ENCODE peak calls at places on chromosomes 1 and 21, in five cellular contexts. Y is GM12878, L is SK-N-SH, X is HCT116, K is GM12891. U is an unnamed sample.

GRCh38 chr1:169193191-169193850 is 86.8 kb downstream of the ATP1B1 start:
- DNase-seq in L (peak; percentile 47), Y (no peak), K (no peak), X (no peak), U (no peak)

GRCh38 chr1:217524787-217525520 is 105.9 kb downstream of the GPATCH2 start:
- DNase-seq in X (no peak), K (no peak), Y (no peak), L (no peak), U (no peak)

GRCh38 chr1:180521474-180522203 is 19.3 kb upstream of the ACBD6 start:
- DNase-seq in X (peak; percentile 77), L (no peak), K (no peak), Y (no peak), U (no peak)

GRCh38 chr1:152036316-152037216 is at the start of gene S100A11:
- DNase-seq in L (peak; percentile 52), K (peak; percentile 40), Y (peak; percentile 13), X (peak; percentile 48), U (peak; percentile 56)

GRCh38 chr1:246629030-246629429 is 62.8 kb downstream of the CNST start:
- DNase-seq in X (no peak), K (peak; percentile 33), L (no peak), Y (peak; percentile 74), U (peak; percentile 23)

GRCh38 chr1:3529099-3529729 is 74.7 kb downstream of the ARHGEF16 start:
- DNase-seq in Y (no peak), X (no peak), L (no peak), K (no peak), U (no peak)

GRCh38 chr1:26358411-26359384 is 4.8 kb upstream of the CRYBG2 start:
- DNase-seq in L (no peak), X (peak; percentile 51), Y (no peak), K (no peak), U (no peak)

GRCh38 chr1:230792691-230793462 is 45.7 kb downstream of the CAPN9 start:
- DNase-seq in K (no peak), X (no peak), Y (no peak), L (no peak), U (no peak)

GRCh38 chr1:154386643-154387352 is 18.3 kb upstream of the IL6R start:
- DNase-seq in K (no peak), Y (no peak), X (no peak), L (no peak), U (no peak)

GRCh38 chr1:32736812-32737791 is 34.5 kb upstream of the SYNC start:
- DNase-seq in L (no peak), K (no peak), X (no peak), Y (no peak), U (no peak)

GRCh38 chr1:230639714-230640209 is 2.5 kb upstream of the COG2 start:
- DNase-seq in L (no peak), Y (no peak), K (no peak), X (no peak), U (no peak)

GRCh38 chr1:173005196-173005864 is 45.4 kb downstream of the TNFSF18 start:
- DNase-seq in K (no peak), X (no peak), L (no peak), Y (no peak), U (no peak)

GRCh38 chr1:24959623-24959975 is 29.5 kb upstream of the RUNX3 start:
- DNase-seq in Y (no peak), X (no peak), L (no peak), K (no peak), U (no peak)

GRCh38 chr1:237031480-237031879 is 10.5 kb upstream of the RYR2 start:
- DNase-seq in Y (no peak), L (no peak), X (no peak), K (no peak), U (no peak)

GRCh38 chr1:240385551-240385950 is 226.4 kb downstream of the GREM2 start:
- DNase-seq in X (no peak), L (no peak), Y (no peak), K (no peak), U (no peak)

GRCh38 chr1:72000809-72001208 is 281.5 kb downstream of the NEGR1 start:
- DNase-seq in X (no peak), K (no peak), L (no peak), Y (no peak), U (no peak)

GRCh38 chr1:165911609-165912281 is 84.3 kb downstream of the UCK2 start:
- DNase-seq in Y (no peak), L (no peak), X (no peak), K (no peak), U (no peak)

GRCh38 chr21:45269861-45270260 is 17.8 kb downstream of the POFUT2 start:
- DNase-seq in Y (no peak), X (no peak), K (no peak), L (no peak), U (no peak)

GRCh38 chr1:33307494-33307864 is 13.4 kb downstream of the A3GALT2 start:
- DNase-seq in L (no peak), K (no peak), Y (peak; percentile 23), X (no peak), U (no peak)

GRCh38 chr1:154832384-154832783 is 37.7 kb downstream of the KCNN3 start:
- DNase-seq in K (no peak), Y (no peak), L (no peak), X (no peak), U (no peak)

GRCh38 chr21:43194303-43195130 is 25.7 kb downstream of the CRYAA start:
- DNase-seq in L (no peak), Y (no peak), X (no peak), K (no peak), U (no peak)

GRCh38 chr1:16053781-16054502 is 10.4 kb downstream of the CLCNKB start:
- DNase-seq in L (no peak), K (no peak), X (no peak), Y (no peak), U (no peak)

GRCh38 chr1:234778215-234779159 is 168.5 kb upstream of the IRF2BP2 start:
- DNase-seq in K (no peak), Y (no peak), L (no peak), X (no peak), U (no peak)

GRCh38 chr1:16177306-16177705 is 21.4 kb upstream of the EPHA2 start:
- DNase-seq in K (no peak), Y (no peak), X (no peak), L (no peak), U (no peak)

GRCh38 chr1:996851-997727 is 2.8 kb downstream of the HES4 start:
- DNase-seq in L (peak; percentile 42), K (no peak), X (no peak), Y (no peak), U (no peak)

DNA sequence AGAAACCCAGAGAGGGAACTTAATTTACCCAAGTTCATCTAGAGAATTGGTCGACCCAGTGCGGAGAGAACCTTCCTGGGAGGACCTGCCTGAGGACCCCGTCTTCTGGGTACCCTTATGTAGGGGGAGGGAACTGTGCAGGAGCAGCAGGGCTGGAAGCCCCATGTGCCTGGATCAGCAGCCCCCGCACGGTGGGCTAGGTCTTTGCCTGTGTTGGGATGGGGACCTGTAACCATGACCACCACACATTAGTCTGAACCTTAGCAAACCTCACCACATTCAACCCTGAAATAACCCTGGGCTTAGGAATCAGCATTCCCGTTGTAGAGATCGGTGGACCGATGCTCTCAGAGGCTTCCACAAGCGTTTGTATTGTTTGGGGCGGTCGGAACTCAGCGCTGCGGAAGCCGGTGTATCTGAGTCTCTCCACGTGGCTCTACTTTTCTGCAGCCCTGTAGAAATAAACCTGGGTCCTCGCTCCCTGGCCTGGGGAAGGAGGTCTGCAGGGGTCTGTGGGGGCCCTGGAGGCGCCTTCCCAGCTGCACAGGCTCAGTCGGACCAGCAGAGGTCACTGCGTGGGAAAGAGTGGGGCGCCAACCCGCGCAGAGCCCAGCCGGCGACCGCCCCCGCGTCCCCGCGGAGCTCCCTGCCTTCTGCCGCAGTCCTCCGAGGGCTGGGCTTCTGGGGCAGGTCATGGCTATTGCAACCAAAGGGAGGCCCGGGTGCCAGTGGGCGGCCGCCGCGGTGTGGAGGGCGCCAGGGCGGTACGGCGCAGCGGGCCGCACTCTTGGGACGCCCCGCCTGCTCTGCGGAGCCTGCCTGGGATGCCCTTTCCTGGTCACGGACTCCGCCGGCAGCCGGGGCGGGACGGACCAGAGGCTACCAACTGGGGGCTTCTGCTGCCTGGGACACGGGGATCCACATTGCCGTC is 36.2 kb upstream of the KCNA10 start:
- DNase-seq in X (no peak), L (peak; percentile 89), K (peak; percentile 59), Y (no peak), U (peak; percentile 53)
- TF ChIP-seq POLR2AphosphoS5 in X (no peak), L (no peak), K (no peak), Y (no peak), U (no peak)

GRCh38 chr21:27722095-27722494 is 755.2 kb upstream of the ADAMTS5 start:
- DNase-seq in Y (no peak), K (no peak), X (no peak), L (no peak), U (no peak)

GRCh38 chr21:27721675-27722074 is 754.8 kb upstream of the ADAMTS5 start:
- DNase-seq in K (no peak), X (no peak), L (no peak), Y (no peak), U (no peak)

GRCh38 chr21:27725916-27726315 is 759.0 kb upstream of the ADAMTS5 start:
- DNase-seq in K (no peak), Y (no peak), L (no peak), X (no peak), U (no peak)
- TF ChIP-seq POLR2AphosphoS5 in K (no peak), Y (no peak), L (no peak), X (no peak), U (no peak)

GRCh38 chr1:202023033-202023433 is 12.6 kb downstream of the ELF3 start:
- DNase-seq in X (peak; percentile 92), Y (no peak), K (no peak), L (no peak), U (no peak)
- TF ChIP-seq POLR2AphosphoS5 in X (peak; percentile 85), Y (no peak), K (no peak), L (no peak), U (no peak)

GRCh38 chr1:110635434-110635833 is 29.3 kb upstream of the KCNA2 start:
- DNase-seq in X (no peak), K (no peak), L (no peak), Y (no peak), U (no peak)

GRCh38 chr1:110634086-110634454 is 27.9 kb upstream of the KCNA2 start:
- DNase-seq in K (no peak), X (no peak), Y (no peak), L (no peak), U (no peak)

GRCh38 chr1:110633646-110634030 is 27.5 kb upstream of the KCNA2 start:
- DNase-seq in Y (no peak), K (no peak), X (no peak), L (no peak), U (no peak)

GRCh38 chr1:110636149-110636935 is 30.2 kb upstream of the KCNA2 start:
- DNase-seq in Y (no peak), L (no peak), X (no peak), K (no peak), U (no peak)

DNA sequence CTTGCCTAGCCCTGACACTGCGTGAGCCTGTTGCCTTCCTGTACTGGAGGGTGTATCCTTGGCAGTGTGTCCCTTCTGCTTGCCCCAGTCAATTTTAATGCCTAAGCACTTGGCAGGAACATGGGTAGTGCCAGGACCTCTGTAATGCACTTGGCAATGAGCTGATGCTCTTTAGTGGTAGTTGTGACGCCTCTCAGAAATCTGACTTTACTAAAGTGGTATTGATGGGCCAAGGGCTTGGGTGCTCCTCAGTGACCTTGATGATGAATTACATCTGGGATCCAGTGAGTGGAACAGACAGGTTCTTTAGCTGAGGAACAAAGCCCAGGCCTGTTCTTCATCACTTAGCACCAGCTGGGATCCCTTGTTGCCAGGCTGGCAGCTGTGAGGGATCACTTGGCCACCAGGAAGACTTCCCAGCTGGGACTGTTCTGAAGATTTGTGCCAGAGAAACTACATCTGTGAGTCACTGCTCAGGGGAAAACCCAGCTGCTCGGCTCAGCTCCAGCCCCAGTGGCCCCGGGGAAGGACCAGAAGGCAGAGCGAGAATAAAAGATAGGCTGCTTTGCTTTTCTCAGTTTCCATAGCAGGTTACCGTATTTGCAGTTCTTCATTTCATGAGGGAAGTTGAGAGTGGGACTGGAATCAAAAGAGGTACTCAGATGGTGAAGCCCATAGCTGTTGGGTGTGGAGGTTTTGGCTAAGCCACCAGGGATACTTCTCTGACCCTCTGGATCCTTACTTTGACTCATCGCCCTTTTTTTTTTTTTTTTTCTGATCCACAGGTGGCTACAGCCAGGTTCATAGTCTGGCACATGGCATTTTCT is 28.5 kb upstream of the KCNA2 start:
- DNase-seq in K (peak; percentile 32), X (no peak), L (no peak), Y (peak; percentile 90), U (peak; percentile 49)
- TF ChIP-seq POLR2AphosphoS5 in K (no peak), X (no peak), L (no peak), Y (no peak), U (no peak)